ENCODE peak calls at places on chromosomes 3 and 15, in seven cellular contexts. J is neuronal stem cell, U is H1, P is IMR-90, G is H9, A is mesendoderm, Q is trophoblast cell. V is an unnamed sample.

GRCh38 chr3:39707314-39707909 is 102.0 kb upstream of the MYRIP start:
- DNase-seq in U (no peak), P (peak; percentile 10), J (peak; percentile 24), G (no peak), A (peak; percentile 40), Q (no peak), V (peak; percentile 42)

GRCh38 chr3:64836097-64836496 is 148.3 kb upstream of the ADAMTS9 start:
- DNase-seq in G (no peak), U (no peak), Q (no peak), P (no peak), A (no peak), J (no peak), V (no peak)

GRCh38 chr3:125115640-125116039 is 59.8 kb upstream of the HEG1 start:
- DNase-seq in U (no peak), J (no peak), G (no peak), Q (no peak), P (peak; percentile 65), A (no peak), V (no peak)

GRCh38 chr15:71072423-71072822 is 42.8 kb upstream of the THSD4 start:
- DNase-seq in U (no peak), J (no peak), A (no peak), Q (no peak), P (no peak), G (no peak), V (no peak)

GRCh38 chr15:58797505-58797904 is 26.4 kb downstream of the MINDY2 start:
- DNase-seq in U (no peak), J (no peak), P (no peak), A (no peak), G (no peak), Q (no peak), V (no peak)

GRCh38 chr3:27253831-27254230 is 115.4 kb downstream of the NEK10 start:
- DNase-seq in G (peak; percentile 64), P (peak; percentile 21), Q (no peak), J (peak; percentile 12), U (peak; percentile 17), A (peak; percentile 60), V (peak; percentile 40)

GRCh38 chr3:170049146-170050000 is 11.6 kb downstream of the GPR160 start:
- DNase-seq in A (no peak), G (no peak), J (no peak), P (peak; percentile 23), U (no peak), Q (peak; percentile 78), V (no peak)

GRCh38 chr3:57696861-57697321 is 4.0 kb upstream of the DENND6A start:
- DNase-seq in U (no peak), A (no peak), P (peak; percentile 45), Q (peak; percentile 28), G (no peak), J (no peak), V (no peak)

GRCh38 chr3:150253622-150254021 is 154.5 kb upstream of the TSC22D2 start:
- DNase-seq in U (no peak), Q (no peak), G (no peak), P (no peak), A (no peak), J (no peak), V (peak; percentile 33)

GRCh38 chr3:56193531-56193930 is 274.7 kb downstream of the ERC2 start:
- DNase-seq in G (no peak), U (no peak), P (no peak), Q (no peak), J (no peak), A (no peak), V (no peak)

GRCh38 chr15:66741646-66742045 is 39.6 kb downstream of the SMAD6 start:
- DNase-seq in J (no peak), U (no peak), P (no peak), G (no peak), A (no peak), Q (peak; percentile 55), V (no peak)

GRCh38 chr3:169552533-169552932 is 111.0 kb downstream of the MECOM start:
- DNase-seq in U (no peak), J (no peak), P (peak; percentile 21), A (no peak), G (no peak), Q (no peak), V (no peak)

GRCh38 chr15:61624950-61625349 is 395.8 kb upstream of the RORA start:
- DNase-seq in A (no peak), P (no peak), G (no peak), Q (no peak), J (no peak), U (no peak), V (no peak)

GRCh38 chr3:113405180-113405579 is 36.1 kb downstream of the CFAP44 start:
- DNase-seq in G (no peak), P (peak; percentile 62), J (no peak), Q (no peak), U (no peak), A (no peak), V (peak; percentile 27)

GRCh38 chr3:12707425-12707824 is 43.5 kb upstream of the RAF1 start:
- DNase-seq in J (no peak), G (no peak), A (no peak), Q (peak; percentile 20), U (no peak), P (peak; percentile 37), V (no peak)

GRCh38 chr15:71444866-71445590 is 329.8 kb downstream of the THSD4 start:
- DNase-seq in P (peak; percentile 82), U (no peak), A (no peak), G (no peak), Q (no peak), J (no peak), V (no peak)

GRCh38 chr3:63278171-63278999 is at the start of gene SYNPR:
- DNase-seq in J (no peak), A (peak; percentile 49), U (no peak), P (no peak), G (peak; percentile 88), Q (no peak), V (no peak)

GRCh38 chr3:9669720-9670432 is 20.6 kb downstream of the MTMR14 start:
- DNase-seq in A (no peak), Q (no peak), U (no peak), G (no peak), P (no peak), J (no peak), V (no peak)

GRCh38 chr15:39369768-39370167 is 211.1 kb upstream of the THBS1 start:
- DNase-seq in J (no peak), A (no peak), P (no peak), Q (no peak), G (no peak), U (no peak), V (no peak)

DNA sequence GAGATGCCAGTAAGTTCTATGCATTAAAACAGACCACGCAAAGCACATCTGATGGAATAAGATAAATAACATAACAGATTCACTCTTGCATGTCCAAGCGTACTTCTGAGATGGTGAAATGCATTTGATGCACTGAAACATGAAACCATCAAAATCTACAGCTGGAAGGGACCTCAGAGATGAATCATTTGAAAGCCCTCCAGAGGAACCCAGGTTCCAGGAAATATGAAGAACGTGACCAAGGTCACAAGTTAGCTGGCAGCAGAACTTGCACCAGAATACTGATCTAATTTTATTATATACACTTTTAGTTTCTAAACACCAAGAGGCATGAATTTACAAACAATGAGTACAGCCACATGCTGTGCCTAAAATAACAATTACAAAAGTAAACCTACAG is 957.1 kb downstream of the FHIT start:
- DNase-seq in G (no peak), U (no peak), Q (no peak), J (no peak), A (no peak), P (peak; percentile 85), V (peak; percentile 19)
- H2BK120ac ChIP-seq in G (no peak overlapping the region), U (no peak overlapping the region), Q (no peak overlapping the region), J (no peak overlapping the region), A (no peak overlapping the region), P (no peak overlapping the region), V (no peak overlapping the region)

DNA sequence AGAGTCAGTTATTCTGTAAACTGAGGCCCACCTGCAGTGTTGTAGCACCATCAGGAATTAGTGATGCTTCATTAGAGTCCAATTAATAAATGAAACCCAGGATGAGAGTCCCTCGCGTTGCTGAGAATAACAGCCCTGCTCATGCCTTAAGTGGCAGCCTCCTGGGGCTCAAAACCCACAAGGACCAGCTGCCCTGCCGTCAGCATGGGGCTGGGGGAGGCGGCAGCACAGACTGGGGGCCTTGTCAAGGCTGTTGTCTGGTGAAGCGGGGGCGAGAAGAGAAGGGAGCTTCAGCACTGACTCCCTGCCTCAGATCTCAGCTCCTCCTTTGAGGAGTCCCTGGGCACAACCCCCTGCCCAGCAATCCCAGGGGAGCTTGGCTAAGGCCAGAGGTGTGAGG is 21.0 kb downstream of the CCDC33 start:
- DNase-seq in P (no peak), J (no peak), A (no peak), Q (no peak), G (no peak), U (no peak), V (no peak)
- H2BK120ac ChIP-seq in P (no peak overlapping the region), J (no peak overlapping the region), A (no peak overlapping the region), Q (no peak overlapping the region), G (no peak overlapping the region), U (no peak overlapping the region), V (no peak overlapping the region)

GRCh38 chr15:49242820-49243219 is 72.8 kb downstream of the GALK2 start:
- DNase-seq in P (peak; percentile 95), U (no peak), A (peak; percentile 65), Q (no peak), G (no peak), J (no peak), V (peak; percentile 91)

DNA sequence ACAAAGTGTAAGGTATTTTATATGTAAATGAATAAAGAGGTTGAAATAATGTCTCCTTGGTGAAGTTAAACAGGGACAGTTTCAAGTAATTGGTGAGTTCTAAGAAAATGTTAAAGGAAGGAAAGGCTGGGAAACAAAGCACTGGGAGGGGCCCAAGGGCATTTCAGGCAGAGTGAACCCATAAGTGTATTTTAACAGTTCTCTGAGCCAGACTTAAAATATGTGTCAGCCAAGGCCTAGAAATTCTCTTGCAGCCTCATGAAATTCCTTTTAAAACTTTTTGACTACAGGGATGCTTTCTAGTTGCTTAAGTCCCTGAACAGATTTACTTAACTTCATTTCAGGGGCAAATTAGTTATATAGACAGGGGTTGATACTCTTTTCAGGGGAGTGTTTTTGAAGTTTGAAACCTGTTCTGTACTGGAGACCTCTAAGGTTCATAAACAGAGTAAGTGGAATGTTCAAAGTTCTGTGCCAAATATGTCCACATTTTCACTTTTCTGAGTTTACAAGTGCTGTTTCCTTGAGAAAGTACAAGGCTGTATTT is 77.6 kb downstream of the GALK2 start:
- DNase-seq in P (peak; percentile 50), A (no peak), G (no peak), J (no peak), U (no peak), Q (no peak), V (no peak)
- H2BK120ac ChIP-seq in P (peak overlapping the region; percentile 80), A (no peak overlapping the region), G (no peak overlapping the region), J (no peak overlapping the region), U (no peak overlapping the region), Q (no peak overlapping the region), V (no peak overlapping the region)

DNA sequence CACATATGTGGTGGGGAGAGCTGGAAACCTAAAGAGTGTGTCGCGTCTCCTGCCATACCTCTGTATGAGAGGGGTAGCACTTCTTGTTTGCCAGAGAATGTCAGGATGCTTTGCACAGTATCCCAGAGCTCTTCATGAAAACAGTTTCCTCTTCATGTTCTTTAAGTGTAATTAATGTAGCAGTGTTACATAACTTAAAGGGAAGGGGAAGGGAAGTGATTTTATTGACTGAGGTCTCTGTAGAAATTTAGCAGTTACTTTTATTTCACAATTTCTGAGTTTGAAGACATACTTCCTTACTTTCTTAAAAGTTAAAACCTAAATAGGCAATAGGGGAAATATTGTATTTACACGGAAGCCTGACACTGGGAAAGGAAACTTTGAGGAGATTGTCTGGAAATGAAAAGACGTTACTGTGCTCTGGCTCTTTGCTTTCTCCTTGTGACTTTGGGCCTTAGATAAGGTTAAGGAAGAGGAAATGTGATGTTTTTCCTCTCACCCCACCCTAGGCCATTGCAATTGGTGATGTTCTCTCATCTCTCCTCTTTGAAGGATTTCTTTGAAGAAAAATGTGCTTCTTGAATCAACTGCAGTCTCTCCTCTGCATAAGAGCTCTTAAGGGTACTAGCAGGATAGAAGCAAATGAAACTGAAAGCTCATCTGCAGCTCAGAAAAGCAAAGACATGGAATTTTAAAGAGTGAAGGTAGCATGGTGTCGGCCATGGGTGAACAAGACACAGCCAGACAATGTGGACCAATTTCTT is 6.0 kb downstream of the NXPE3 start:
- DNase-seq in P (no peak), J (no peak), Q (no peak), U (no peak), G (no peak), A (no peak), V (no peak)
- H2BK120ac ChIP-seq in P (no peak overlapping the region), J (no peak overlapping the region), Q (no peak overlapping the region), U (no peak overlapping the region), G (no peak overlapping the region), A (no peak overlapping the region), V (no peak overlapping the region)